ENCODE peak calls at places on chromosomes 6 and 20, in eight cellular contexts. M, Q, S, G, E, X, H and V are unnamed samples.
A peak's percentile ranks its signal among the peaks of the same experiment; 100 is the strongest.

GRCh38 chr6:28587011-28587745 is 61.5 kb downstream of the GPX5 start:
- DNase-seq in G (peak; percentile 56), H (no peak), M (peak; percentile 89), E (peak; percentile 58), X (peak; percentile 68), S (no peak), Q (peak; percentile 80), V (peak; percentile 78)

GRCh38 chr6:18154507-18155272 is at the start of gene TPMT:
- DNase-seq in S (peak; percentile 99), X (no peak), M (no peak), E (no peak), Q (no peak), G (peak; percentile 97), H (no peak), V (no peak)

GRCh38 chr6:129284225-129284624 is 401.3 kb downstream of the LAMA2 start:
- DNase-seq in H (no peak), S (no peak), M (no peak), X (no peak), G (no peak), Q (no peak), E (no peak), V (no peak)

GRCh38 chr20:61589055-61589385 is 337.0 kb downstream of the CDH4 start:
- DNase-seq in X (no peak), S (no peak), Q (no peak), G (no peak), H (no peak), E (no peak), M (peak; percentile 26), V (no peak)

GRCh38 chr6:37648465-37649330 is 49.0 kb downstream of the MDGA1 start:
- DNase-seq in E (peak; percentile 78), Q (no peak), G (no peak), S (no peak), X (peak; percentile 46), H (peak; percentile 47), M (no peak), V (no peak)

GRCh38 chr6:134007077-134007476 is 45.3 kb downstream of the SLC2A12 start:
- DNase-seq in H (no peak), X (no peak), S (no peak), E (peak; percentile 72), Q (no peak), M (no peak), G (no peak), V (no peak)

GRCh38 chr20:49230021-49230420 is 10.8 kb downstream of the DDX27 start:
- DNase-seq in S (no peak), M (no peak), G (no peak), X (no peak), E (no peak), Q (no peak), H (no peak), V (no peak)

GRCh38 chr6:148628251-148628650 is 118.6 kb upstream of the UST start:
- DNase-seq in H (no peak), G (no peak), X (no peak), S (no peak), M (no peak), E (no peak), Q (no peak), V (no peak)

GRCh38 chr6:168599118-168599494 is 158.1 kb downstream of the SMOC2 start:
- DNase-seq in X (no peak), M (no peak), Q (no peak), H (no peak), G (no peak), E (no peak), S (no peak), V (no peak)

GRCh38 chr6:158955265-158955664 is 44.7 kb downstream of the RSPH3 start:
- DNase-seq in X (no peak), E (no peak), M (no peak), G (no peak), Q (no peak), S (no peak), H (no peak), V (no peak)

GRCh38 chr20:37524221-37524700 is 3.2 kb downstream of the NNAT start:
- DNase-seq in M (no peak), Q (no peak), E (no peak), G (no peak), H (no peak), X (no peak), S (peak; percentile 55), V (no peak)

GRCh38 chr20:35742741-35743523 is 872 bp upstream of the RBM39 start:
- DNase-seq in Q (peak; percentile 19), E (no peak), X (peak; percentile 58), G (no peak), M (peak; percentile 33), H (no peak), S (no peak), V (peak; percentile 58)

GRCh38 chr20:35741892-35742740 is at the start of gene RBM39:
- DNase-seq in M (peak; percentile 100), Q (peak; percentile 90), S (peak; percentile 100), X (peak; percentile 94), E (peak; percentile 99), H (peak; percentile 100), G (peak; percentile 99), V (peak; percentile 95)

GRCh38 chr20:35737865-35738333 is 4.2 kb downstream of the RBM39 start:
- DNase-seq in Q (no peak), G (no peak), S (no peak), H (no peak), E (no peak), X (no peak), M (no peak), V (no peak)

GRCh38 chr20:35738410-35739179 is 3.5 kb downstream of the RBM39 start:
- DNase-seq in Q (no peak), M (no peak), E (no peak), H (no peak), X (no peak), G (no peak), S (no peak), V (no peak)

GRCh38 chr20:35739294-35740163 is 2.5 kb downstream of the RBM39 start:
- DNase-seq in E (peak; percentile 35), X (peak; percentile 20), Q (peak; percentile 6), S (no peak), M (peak; percentile 41), H (no peak), G (no peak), V (no peak)
- TF ChIP-seq CTCF in E (peak; percentile 45), X (no peak), Q (peak; percentile 51), S (no peak), M (no peak), H (peak; percentile 35), G (peak; percentile 35), V (no peak)

GRCh38 chr6:155647354-155647753 is 191.7 kb upstream of the NOX3 start:
- DNase-seq in M (no peak), Q (no peak), S (no peak), H (no peak), E (no peak), G (no peak), X (no peak), V (no peak)
- TF ChIP-seq CTCF in M (no peak), Q (no peak), S (no peak), H (no peak), E (no peak), G (no peak), X (no peak), V (no peak)

GRCh38 chr6:73049971-73050594 is 175.2 kb downstream of the KHDC1L start:
- DNase-seq in M (no peak), H (no peak), E (no peak), X (no peak), S (no peak), G (no peak), Q (no peak), V (no peak)

GRCh38 chr6:73042892-73043291 is 182.4 kb downstream of the KHDC1L start:
- DNase-seq in S (no peak), X (no peak), Q (no peak), G (no peak), M (no peak), H (no peak), E (no peak), V (no peak)

GRCh38 chr6:73043446-73043845 is 181.8 kb downstream of the KHDC1L start:
- DNase-seq in M (no peak), H (no peak), G (no peak), E (no peak), X (no peak), Q (no peak), S (no peak), V (no peak)

GRCh38 chr6:73047801-73048200 is 177.5 kb downstream of the KHDC1L start:
- DNase-seq in E (no peak), Q (no peak), G (no peak), H (no peak), X (no peak), S (no peak), M (no peak), V (no peak)

GRCh38 chr6:73045609-73046008 is 179.7 kb downstream of the KHDC1L start:
- DNase-seq in M (no peak), H (no peak), X (no peak), Q (no peak), E (no peak), S (no peak), G (no peak), V (no peak)
- TF ChIP-seq CTCF in M (no peak), H (no peak), X (no peak), Q (no peak), E (no peak), S (no peak), G (no peak), V (no peak)

GRCh38 chr6:88596801-88597200 is 366.6 kb downstream of the RNGTT start:
- DNase-seq in S (no peak), G (no peak), E (no peak), H (no peak), M (no peak), Q (no peak), X (no peak), V (no peak)

GRCh38 chr6:88605271-88605670 is 358.1 kb downstream of the RNGTT start:
- DNase-seq in E (no peak), M (no peak), H (no peak), S (no peak), Q (no peak), G (no peak), X (no peak), V (no peak)

GRCh38 chr6:88599561-88599960 is 363.9 kb downstream of the RNGTT start:
- DNase-seq in Q (no peak), X (no peak), M (no peak), H (no peak), S (no peak), G (no peak), E (no peak), V (peak; percentile 31)
- TF ChIP-seq CTCF in Q (no peak), X (no peak), M (no peak), H (peak; percentile 14), S (no peak), G (no peak), E (no peak), V (no peak)